ENCODE peak calls at places on chromosomes 4 and X, in ten cellular contexts. Y is left lung, P is uterus, G is caudate nucleus, W is ascending aorta, Z is ovary, O is aorta, A is iPS DF 6.9, S is spleen, X is A549. M is an unnamed sample.

GRCh38 chr4:78704981-78705757 is 71.0 kb upstream of the BMP2K start:
- DNase-seq in O (no peak), Z (no peak), G (no peak), A (no peak), X (peak), P (no peak), S (no peak), Y (no peak), W (no peak), M (peak)

GRCh38 chr4:3317656-3318211 is 24.9 kb downstream of the RGS12 start:
- DNase-seq in O (peak), P (no peak), A (no peak), Y (no peak), G (no peak), X (no peak), W (no peak), Z (no peak), S (peak), M (no peak)

GRCh38 chr4:42302348-42302747 is 94.9 kb upstream of the SHISA3 start:
- DNase-seq in P (no peak), S (no peak), Z (no peak), A (peak), G (peak), O (no peak), Y (no peak), X (peak), W (no peak), M (peak)

GRCh38 chr4:24032371-24032989 is 142.6 kb upstream of the PPARGC1A start:
- DNase-seq in G (no peak), Y (no peak), W (no peak), A (no peak), S (no peak), Z (no peak), P (no peak), X (peak), O (no peak), M (no peak)

GRCh38 chrX:48468693-48469691 is 1.1 kb downstream of the SLC38A5 start:
- DNase-seq in Z (no peak), S (peak), G (no peak), A (no peak), O (no peak), P (no peak), X (no peak), W (no peak), Y (no peak), M (no peak)

GRCh38 chrX:136266828-136267227 is 15.6 kb upstream of the MAP7D3 start:
- DNase-seq in X (no peak), P (no peak), Y (no peak), G (no peak), O (no peak), Z (no peak), A (no peak), S (no peak), W (no peak), M (no peak)

GRCh38 chrX:17192111-17192510 is 182.9 kb upstream of the NHS start:
- DNase-seq in S (no peak), W (no peak), A (no peak), G (no peak), X (no peak), Y (no peak), O (no peak), P (no peak), Z (no peak), M (no peak)

GRCh38 chr4:145541266-145541770 is 59.7 kb downstream of the SMAD1 start:
- DNase-seq in S (no peak), P (no peak), X (no peak), Z (no peak), W (no peak), O (no peak), G (no peak), Y (no peak), A (no peak), M (no peak)

GRCh38 chr4:27861802-27862201 is 1001.2 kb downstream of the STIM2 start:
- DNase-seq in Y (no peak), A (no peak), W (no peak), P (no peak), S (no peak), X (no peak), O (no peak), Z (no peak), G (no peak), M (no peak)

GRCh38 chr4:25161599-25161960 is 1.3 kb upstream of the SEPSECS start:
- DNase-seq in Z (no peak), A (no peak), G (no peak), W (no peak), X (no peak), P (no peak), S (no peak), O (no peak), Y (no peak), M (no peak)

GRCh38 chrX:43121637-43122036 is 343.7 kb upstream of the PPP1R2C start:
- DNase-seq in Y (no peak), S (no peak), A (no peak), G (no peak), Z (no peak), P (no peak), X (no peak), O (no peak), W (no peak), M (no peak)

GRCh38 chrX:21840199-21840557 is 761 bp downstream of the MBTPS2 start:
- DNase-seq in A (no peak), Z (no peak), X (no peak), S (no peak), P (no peak), W (no peak), O (no peak), Y (no peak), G (no peak), M (no peak)

GRCh38 chrX:13093489-13094140 is 49.2 kb upstream of the FAM9C start:
- DNase-seq in G (no peak), O (no peak), X (no peak), W (no peak), P (no peak), A (no peak), Z (no peak), Y (no peak), S (no peak), M (no peak)

GRCh38 chr4:173752610-173753009 is 222.6 kb upstream of the HAND2 start:
- DNase-seq in W (no peak), Z (no peak), S (no peak), Y (peak), G (no peak), O (no peak), X (peak), A (peak), P (no peak), M (no peak)

GRCh38 chr4:142858965-142859364 is 12.9 kb upstream of the INPP4B start:
- DNase-seq in Z (no peak), G (no peak), A (no peak), X (no peak), W (no peak), Y (no peak), S (no peak), P (no peak), O (no peak), M (no peak)

GRCh38 chr4:182764137-182764536 is 153.0 kb downstream of the DCTD start:
- DNase-seq in S (no peak), P (no peak), Z (no peak), Y (no peak), W (no peak), G (no peak), X (no peak), O (no peak), A (no peak), M (no peak)

GRCh38 chr4:67922697-67923096 is 38.9 kb upstream of the TMPRSS11D start:
- DNase-seq in A (no peak), X (no peak), S (no peak), G (no peak), W (no peak), Z (no peak), O (no peak), Y (no peak), P (no peak), M (no peak)

GRCh38 chr4:27084685-27085356 is 224.2 kb downstream of the STIM2 start:
- DNase-seq in X (no peak), S (no peak), P (peak), Y (peak), G (no peak), W (no peak), A (no peak), Z (no peak), O (peak), M (peak)

GRCh38 chr4:187268940-187269339 is 545.3 kb upstream of the FAT1 start:
- DNase-seq in P (no peak), Z (no peak), G (no peak), W (no peak), O (no peak), S (no peak), Y (no peak), X (no peak), A (no peak), M (no peak)

GRCh38 chrX:103276581-103277002 is at the start of gene TCEAL5:
- DNase-seq in O (no peak), G (peak), Z (peak), X (no peak), Y (peak), A (no peak), P (peak), W (no peak), S (peak), M (peak)

GRCh38 chr4:127528302-127528701 is 104.5 kb upstream of the INTU start:
- DNase-seq in O (no peak), Y (no peak), G (no peak), A (no peak), X (no peak), P (no peak), S (no peak), Z (no peak), W (no peak), M (no peak)

GRCh38 chrX:136262812-136263315 is 11.7 kb upstream of the MAP7D3 start:
- DNase-seq in S (no peak), W (no peak), Z (no peak), G (no peak), A (no peak), Y (no peak), X (peak), P (no peak), O (no peak), M (no peak)

GRCh38 chrX:40173662-40174593 is 76.2 kb upstream of the BCOR start:
- DNase-seq in A (no peak), Y (peak), S (peak), O (no peak), Z (peak), P (peak), W (no peak), X (no peak), G (no peak), M (no peak)

GRCh38 chr4:95415346-95415771 is 133.4 kb downstream of the UNC5C start:
- DNase-seq in Y (no peak), O (no peak), P (no peak), X (peak), A (no peak), Z (no peak), W (no peak), S (no peak), G (no peak), M (no peak)

GRCh38 chr4:181549789-181550188 is 693.4 kb upstream of the TENM3 start:
- DNase-seq in X (no peak), Y (no peak), G (no peak), P (no peak), A (no peak), O (no peak), S (no peak), Z (no peak), W (no peak), M (no peak)

GRCh38 chrX:43676960-43677582 is 21.0 kb downstream of the MAOA start:
- DNase-seq in Y (no peak), G (no peak), W (no peak), O (no peak), S (no peak), A (no peak), Z (no peak), X (peak), P (no peak), M (no peak)

GRCh38 chrX:149495573-149496071 is 9.5 kb downstream of the IDS start:
- DNase-seq in W (no peak), P (no peak), X (peak), A (no peak), Y (no peak), Z (no peak), S (no peak), O (no peak), G (no peak), M (no peak)

GRCh38 chr4:162610116-162610515 is 446.3 kb upstream of the FSTL5 start:
- DNase-seq in W (no peak), G (no peak), S (no peak), O (no peak), Z (no peak), X (no peak), Y (no peak), P (no peak), A (no peak), M (no peak)

GRCh38 chr4:128502818-128503527 is 215.4 kb upstream of the PGRMC2 start:
- DNase-seq in P (no peak), X (no peak), A (no peak), S (no peak), G (no peak), Z (no peak), W (no peak), Y (no peak), O (no peak), M (no peak)

GRCh38 chr4:1116837-1117236 is 3.5 kb upstream of the RNF212 start:
- DNase-seq in O (no peak), S (no peak), G (no peak), Z (no peak), Y (no peak), A (no peak), P (no peak), X (no peak), W (no peak), M (no peak)

GRCh38 chrX:13144927-13145659 is 100.7 kb upstream of the FAM9C start:
- DNase-seq in S (no peak), G (no peak), P (no peak), O (no peak), Z (no peak), W (no peak), X (no peak), A (no peak), Y (no peak), M (no peak)

GRCh38 chr4:122896270-122896669 is 26.1 kb downstream of the NUDT6 start:
- DNase-seq in O (no peak), P (no peak), Z (no peak), Y (no peak), X (no peak), A (no peak), S (no peak), W (no peak), G (no peak), M (no peak)

GRCh38 chr4:53790286-53790685 is 199.0 kb upstream of the LNX1 start:
- DNase-seq in W (no peak), P (no peak), Y (no peak), O (no peak), X (no peak), G (no peak), S (no peak), A (no peak), Z (no peak), M (no peak)

DNA sequence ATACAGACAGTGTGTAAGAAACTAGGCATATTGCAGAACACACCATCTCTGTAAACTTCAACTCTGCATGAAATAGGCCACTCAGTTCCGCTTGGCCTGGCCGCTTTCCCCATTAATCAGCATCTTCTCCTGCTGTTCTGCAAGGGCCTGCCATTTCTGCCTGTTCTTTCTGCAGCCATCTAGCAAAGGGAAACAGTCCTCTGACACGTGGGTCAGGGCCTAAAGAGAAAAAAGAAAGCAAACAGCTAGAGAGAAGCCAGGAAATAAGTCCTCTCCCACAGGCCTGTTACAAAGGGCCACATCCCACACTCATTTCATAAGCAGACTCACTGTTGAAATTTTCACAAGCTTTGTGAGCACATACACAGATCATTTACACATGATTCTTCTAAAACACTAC is 130.1 kb downstream of the PDE5A start:
- DNase-seq in O (no peak), Z (peak), S (peak), P (peak), A (no peak), X (no peak), W (no peak), G (peak), Y (no peak), M (peak)
- H3K27ac ChIP-seq in O (peak), Z (peak), S (no peak), P (no peak), A (no peak), X (no peak), W (peak), G (peak), Y (peak), M (peak)

GRCh38 chrX:53004038-53004437 is 44.6 kb upstream of the GPR173 start:
- DNase-seq in W (no peak), A (no peak), Z (no peak), G (no peak), S (no peak), Y (no peak), O (no peak), X (no peak), P (no peak), M (no peak)
- H3K27ac ChIP-seq in W (no peak), A (no peak), Z (no peak), G (no peak), S (no peak), Y (no peak), O (no peak), X (no peak), P (no peak), M (no peak)

GRCh38 chr4:8377103-8378075 is 63.1 kb downstream of the ACOX3 start:
- DNase-seq in X (no peak), S (peak), Z (no peak), A (no peak), P (no peak), G (no peak), O (peak), W (no peak), Y (peak), M (no peak)
- H3K27ac ChIP-seq in X (no peak), S (no peak), Z (no peak), A (no peak), P (no peak), G (no peak), O (no peak), W (no peak), Y (no peak), M (no peak)

GRCh38 chr4:138279286-138279685 is 37.1 kb upstream of the SLC7A11 start:
- DNase-seq in P (no peak), S (no peak), G (no peak), X (no peak), Z (no peak), Y (no peak), W (no peak), O (no peak), A (no peak), M (no peak)

GRCh38 chr4:138275216-138275615 is 33.1 kb upstream of the SLC7A11 start:
- DNase-seq in P (no peak), Y (no peak), S (no peak), X (no peak), Z (no peak), W (no peak), G (no peak), O (no peak), A (no peak), M (no peak)

GRCh38 chr4:138275946-138276621 is 33.9 kb upstream of the SLC7A11 start:
- DNase-seq in P (no peak), W (no peak), G (no peak), Z (no peak), O (no peak), Y (no peak), S (no peak), X (peak), A (no peak), M (no peak)
- H3K27ac ChIP-seq in P (no peak), W (no peak), G (peak), Z (no peak), O (no peak), Y (no peak), S (no peak), X (peak), A (no peak), M (no peak)

GRCh38 chrX:53285591-53285990 is 4.2 kb upstream of the IQSEC2 start:
- DNase-seq in P (no peak), A (no peak), X (no peak), O (no peak), Z (no peak), G (no peak), S (no peak), W (no peak), Y (no peak), M (no peak)
- H3K27ac ChIP-seq in P (no peak), A (no peak), X (no peak), O (no peak), Z (no peak), G (no peak), S (no peak), W (no peak), Y (no peak), M (no peak)

GRCh38 chrX:74523870-74524735 is 90.3 kb downstream of the RLIM start:
- DNase-seq in A (no peak), O (no peak), W (no peak), Z (no peak), Y (no peak), S (no peak), G (no peak), P (no peak), X (no peak), M (no peak)
- H3K27ac ChIP-seq in A (no peak), O (no peak), W (no peak), Z (no peak), Y (no peak), S (no peak), G (no peak), P (no peak), X (no peak), M (no peak)

DNA sequence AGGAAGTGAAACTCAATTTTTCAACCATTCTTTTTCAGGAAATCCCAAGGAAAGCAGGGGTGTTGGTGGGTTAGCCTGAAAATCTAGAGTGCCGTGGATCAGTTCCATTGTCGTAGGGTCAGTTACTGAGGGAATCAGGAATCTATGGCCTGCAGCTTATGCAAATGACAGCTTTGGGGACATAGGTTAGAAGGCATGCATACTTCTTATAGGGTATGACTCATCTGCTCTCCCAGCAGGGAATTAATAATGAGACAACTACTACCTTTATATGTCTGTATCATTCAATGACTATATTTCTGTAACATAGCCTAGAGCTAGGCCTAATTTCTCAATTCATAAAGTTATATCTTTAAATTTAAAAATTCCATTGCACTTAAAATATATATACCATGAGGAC is 36.6 kb downstream of the ZNF41 start:
- DNase-seq in Y (no peak), A (no peak), Z (no peak), S (no peak), X (no peak), W (no peak), G (no peak), P (no peak), O (no peak), M (no peak)
- H3K27ac ChIP-seq in Y (no peak), A (no peak), Z (no peak), S (no peak), X (no peak), W (no peak), G (no peak), P (no peak), O (no peak), M (no peak)

GRCh38 chr4:76380561-76380960 is 40.4 kb downstream of the CCDC158 start:
- DNase-seq in Z (no peak), X (no peak), Y (no peak), O (no peak), G (no peak), W (no peak), A (peak), P (no peak), S (no peak), M (no peak)
- H3K27ac ChIP-seq in Z (no peak), X (no peak), Y (no peak), O (no peak), G (no peak), W (no peak), A (no peak), P (no peak), S (no peak), M (no peak)